ENCODE peak calls at places on chromosomes 13 and 19, in five cellular contexts. V is HT-29, K is T-helper 17 cell, P is sciatic nerve, A is HFFc6. N is an unnamed sample.
A peak's percentile ranks its signal among the peaks of the same experiment; 100 is the strongest.

GRCh38 chr13:80339578-80339840 is 1.4 kb downstream of the SPRY2 start:
- DNase-seq in V (peak; percentile 40), K (no peak), P (no peak), A (no peak), N (no peak)

GRCh38 chr19:53912653-53913052 is 3.6 kb downstream of the CACNG7 start:
- DNase-seq in V (no peak), K (no peak), P (no peak), A (no peak), N (no peak)

GRCh38 chr13:114152831-114153371 is 20.5 kb upstream of the RASA3 start:
- DNase-seq in V (no peak), K (no peak), P (no peak), A (no peak), N (peak; percentile 88)

GRCh38 chr13:59946924-59947323 is 216.8 kb downstream of the DIAPH3 start:
- DNase-seq in V (no peak), K (no peak), P (no peak), A (peak; percentile 49), N (no peak)

GRCh38 chr13:50842711-50843255 is 709 bp downstream of the DLEU7 start:
- DNase-seq in V (no peak), K (no peak), P (no peak), A (no peak), N (peak; percentile 7)

GRCh38 chr19:49101160-49101559 is 13.0 kb upstream of the LIN7B start:
- DNase-seq in V (no peak), K (no peak), P (no peak), A (no peak), N (no peak)

GRCh38 chr13:87129602-87130300 is 541.4 kb upstream of the SLITRK5 start:
- DNase-seq in V (no peak), K (no peak), P (no peak), A (no peak), N (no peak)

GRCh38 chr13:87498681-87499080 is 172.5 kb upstream of the SLITRK5 start:
- DNase-seq in V (peak; percentile 16), K (no peak), P (no peak), A (no peak), N (no peak)

GRCh38 chr13:50801087-50801931 is 42.2 kb downstream of the DLEU7 start:
- DNase-seq in V (peak; percentile 76), K (peak; percentile 16), P (peak; percentile 72), A (peak; percentile 57), N (peak; percentile 76)

GRCh38 chr13:79492313-79492798 is 11.4 kb downstream of the NDFIP2 start:
- DNase-seq in V (no peak), K (no peak), P (no peak), A (peak; percentile 20), N (peak; percentile 5)

GRCh38 chr19:40807147-40808020 is 8.4 kb downstream of the EGLN2 start:
- DNase-seq in V (peak; percentile 87), K (no peak), P (no peak), A (no peak), N (no peak)

N was measured in MV-4-11.